ENCODE peak calls at places on chromosomes 11 and 22, in nine cellular contexts. One of them, this sample, is unnamed.

GRCh38 chr11:113311536-113311935 is 2.8 kb upstream of the TTC12 start:
- DNase-seq in Peyer's patch: no peak
- DNase-seq in suprapubic skin: no peak
- DNase-seq in AG10803: no peak
- DNase-seq in CD8-positive, alpha-beta T cell: no peak
- DNase-seq in cardiac muscle cell: no peak
- DNase-seq in epithelial cell of proximal tubule: no peak
- DNase-seq in osteocyte: no peak
- DNase-seq in epithelial cell of esophagus: no peak
- DNase-seq in this sample: no peak

GRCh38 chr11:86799680-86800075 is 664 bp upstream of the PRSS23 start:
- DNase-seq in cardiac muscle cell: no peak
- DNase-seq in Peyer's patch: no peak
- DNase-seq in osteocyte: no peak
- DNase-seq in epithelial cell of esophagus: no peak
- DNase-seq in CD8-positive, alpha-beta T cell: no peak
- DNase-seq in suprapubic skin: no peak
- DNase-seq in epithelial cell of proximal tubule: no peak
- DNase-seq in AG10803: no peak
- DNase-seq in this sample: no peak

GRCh38 chr22:41857160-41857859 is 24.4 kb downstream of the SREBF2 start:
- DNase-seq in AG10803: peak; percentile 64
- DNase-seq in epithelial cell of esophagus: peak; percentile 94
- DNase-seq in epithelial cell of proximal tubule: no peak
- DNase-seq in CD8-positive, alpha-beta T cell: peak; percentile 72
- DNase-seq in cardiac muscle cell: peak; percentile 60
- DNase-seq in Peyer's patch: no peak
- DNase-seq in suprapubic skin: no peak
- DNase-seq in osteocyte: no peak
- DNase-seq in this sample: no peak

GRCh38 chr11:121794671-121795070 is 321.3 kb downstream of the BLID start:
- DNase-seq in epithelial cell of proximal tubule: no peak
- DNase-seq in AG10803: no peak
- DNase-seq in cardiac muscle cell: no peak
- DNase-seq in CD8-positive, alpha-beta T cell: no peak
- DNase-seq in osteocyte: no peak
- DNase-seq in Peyer's patch: peak; percentile 43
- DNase-seq in suprapubic skin: no peak
- DNase-seq in epithelial cell of esophagus: no peak
- DNase-seq in this sample: no peak

GRCh38 chr22:33018232-33018864 is 39.8 kb downstream of the SYN3 start:
- DNase-seq in epithelial cell of esophagus: peak; percentile 58
- DNase-seq in cardiac muscle cell: peak; percentile 67
- DNase-seq in epithelial cell of proximal tubule: no peak
- DNase-seq in AG10803: peak; percentile 40
- DNase-seq in Peyer's patch: no peak
- DNase-seq in osteocyte: peak; percentile 84
- DNase-seq in suprapubic skin: no peak
- DNase-seq in CD8-positive, alpha-beta T cell: peak; percentile 30
- DNase-seq in this sample: no peak

GRCh38 chr11:57597971-57598830 is 716 bp downstream of the SERPING1 start:
- DNase-seq in AG10803: peak; percentile 54
- DNase-seq in cardiac muscle cell: peak; percentile 88
- DNase-seq in CD8-positive, alpha-beta T cell: no peak
- DNase-seq in epithelial cell of proximal tubule: no peak
- DNase-seq in Peyer's patch: peak; percentile 62
- DNase-seq in osteocyte: no peak
- DNase-seq in epithelial cell of esophagus: no peak
- DNase-seq in suprapubic skin: peak; percentile 90
- DNase-seq in this sample: peak; percentile 90

GRCh38 chr11:47004595-47005033 is 68.1 kb downstream of the CSTPP1 start:
- DNase-seq in epithelial cell of esophagus: peak; percentile 50
- DNase-seq in cardiac muscle cell: peak; percentile 98
- DNase-seq in osteocyte: peak; percentile 86
- DNase-seq in suprapubic skin: peak; percentile 83
- DNase-seq in epithelial cell of proximal tubule: peak; percentile 79
- DNase-seq in CD8-positive, alpha-beta T cell: no peak
- DNase-seq in Peyer's patch: peak; percentile 50
- DNase-seq in AG10803: peak; percentile 98
- DNase-seq in this sample: peak; percentile 90

GRCh38 chr11:73140213-73141030 is 1.7 kb downstream of the FCHSD2 start:
- DNase-seq in osteocyte: peak; percentile 84
- DNase-seq in Peyer's patch: peak; percentile 57
- DNase-seq in epithelial cell of esophagus: peak; percentile 33
- DNase-seq in AG10803: peak; percentile 29
- DNase-seq in cardiac muscle cell: peak; percentile 47
- DNase-seq in suprapubic skin: no peak
- DNase-seq in CD8-positive, alpha-beta T cell: no peak
- DNase-seq in epithelial cell of proximal tubule: no peak
- DNase-seq in this sample: peak; percentile 68

GRCh38 chr22:36359172-36359973 is 28.4 kb downstream of the MYH9 start:
- DNase-seq in AG10803: no peak
- DNase-seq in epithelial cell of proximal tubule: no peak
- DNase-seq in epithelial cell of esophagus: no peak
- DNase-seq in CD8-positive, alpha-beta T cell: no peak
- DNase-seq in Peyer's patch: no peak
- DNase-seq in suprapubic skin: no peak
- DNase-seq in osteocyte: no peak
- DNase-seq in cardiac muscle cell: no peak
- DNase-seq in this sample: no peak

GRCh38 chr22:43845981-43846380 is 16.3 kb downstream of the SULT4A1 start:
- DNase-seq in AG10803: no peak
- DNase-seq in Peyer's patch: peak; percentile 32
- DNase-seq in osteocyte: no peak
- DNase-seq in suprapubic skin: no peak
- DNase-seq in CD8-positive, alpha-beta T cell: no peak
- DNase-seq in cardiac muscle cell: no peak
- DNase-seq in epithelial cell of esophagus: no peak
- DNase-seq in epithelial cell of proximal tubule: no peak
- DNase-seq in this sample: no peak

GRCh38 chr11:33449798-33450197 is 192.6 kb downstream of the HIPK3 start:
- DNase-seq in suprapubic skin: no peak
- DNase-seq in CD8-positive, alpha-beta T cell: no peak
- DNase-seq in epithelial cell of esophagus: no peak
- DNase-seq in osteocyte: no peak
- DNase-seq in cardiac muscle cell: no peak
- DNase-seq in epithelial cell of proximal tubule: no peak
- DNase-seq in AG10803: peak; percentile 50
- DNase-seq in Peyer's patch: no peak
- DNase-seq in this sample: no peak

GRCh38 chr11:118443590-118444218 is 7.4 kb downstream of the KMT2A start:
- DNase-seq in Peyer's patch: no peak
- DNase-seq in epithelial cell of proximal tubule: no peak
- DNase-seq in CD8-positive, alpha-beta T cell: no peak
- DNase-seq in osteocyte: no peak
- DNase-seq in suprapubic skin: no peak
- DNase-seq in cardiac muscle cell: no peak
- DNase-seq in epithelial cell of esophagus: no peak
- DNase-seq in AG10803: no peak
- DNase-seq in this sample: no peak

GRCh38 chr11:3996651-3997050 is 97.9 kb upstream of the RRM1 start:
- DNase-seq in cardiac muscle cell: no peak
- DNase-seq in epithelial cell of proximal tubule: no peak
- DNase-seq in CD8-positive, alpha-beta T cell: no peak
- DNase-seq in suprapubic skin: no peak
- DNase-seq in osteocyte: no peak
- DNase-seq in Peyer's patch: no peak
- DNase-seq in epithelial cell of esophagus: no peak
- DNase-seq in AG10803: no peak
- DNase-seq in this sample: no peak

GRCh38 chr22:50694766-50695420 is 22.3 kb downstream of the SHANK3 start:
- DNase-seq in epithelial cell of esophagus: no peak
- DNase-seq in suprapubic skin: peak; percentile 75
- DNase-seq in Peyer's patch: peak; percentile 34
- DNase-seq in epithelial cell of proximal tubule: no peak
- DNase-seq in cardiac muscle cell: no peak
- DNase-seq in osteocyte: no peak
- DNase-seq in CD8-positive, alpha-beta T cell: no peak
- DNase-seq in AG10803: no peak
- DNase-seq in this sample: peak; percentile 53

GRCh38 chr11:131704682-131705081 is 334.3 kb downstream of the NTM start:
- DNase-seq in AG10803: no peak
- DNase-seq in Peyer's patch: no peak
- DNase-seq in suprapubic skin: no peak
- DNase-seq in epithelial cell of proximal tubule: no peak
- DNase-seq in epithelial cell of esophagus: no peak
- DNase-seq in cardiac muscle cell: no peak
- DNase-seq in CD8-positive, alpha-beta T cell: no peak
- DNase-seq in osteocyte: no peak
- DNase-seq in this sample: no peak

GRCh38 chr11:24585192-24585591 is 88.3 kb downstream of the LUZP2 start:
- DNase-seq in AG10803: no peak
- DNase-seq in CD8-positive, alpha-beta T cell: no peak
- DNase-seq in osteocyte: no peak
- DNase-seq in epithelial cell of proximal tubule: peak; percentile 26
- DNase-seq in cardiac muscle cell: peak; percentile 12
- DNase-seq in epithelial cell of esophagus: no peak
- DNase-seq in Peyer's patch: no peak
- DNase-seq in suprapubic skin: no peak
- DNase-seq in this sample: no peak

GRCh38 chr11:45017329-45017728 is 66.6 kb upstream of the TP53I11 start:
- DNase-seq in suprapubic skin: no peak
- DNase-seq in epithelial cell of esophagus: no peak
- DNase-seq in Peyer's patch: no peak
- DNase-seq in osteocyte: no peak
- DNase-seq in AG10803: no peak
- DNase-seq in cardiac muscle cell: no peak
- DNase-seq in CD8-positive, alpha-beta T cell: no peak
- DNase-seq in epithelial cell of proximal tubule: no peak
- DNase-seq in this sample: no peak
- TF ChIP-seq CTCF in suprapubic skin: no peak
- TF ChIP-seq CTCF in epithelial cell of esophagus: no peak
- TF ChIP-seq CTCF in Peyer's patch: no peak
- TF ChIP-seq CTCF in osteocyte: no peak
- TF ChIP-seq CTCF in AG10803: no peak
- TF ChIP-seq CTCF in cardiac muscle cell: peak; percentile 9
- TF ChIP-seq CTCF in CD8-positive, alpha-beta T cell: no peak
- TF ChIP-seq CTCF in epithelial cell of proximal tubule: peak; percentile 36
- TF ChIP-seq CTCF in this sample: no peak

GRCh38 chr11:65884716-65885092 is 3.6 kb downstream of the FIBP start:
- DNase-seq in epithelial cell of esophagus: peak; percentile 80
- DNase-seq in cardiac muscle cell: peak; percentile 82
- DNase-seq in osteocyte: peak; percentile 94
- DNase-seq in epithelial cell of proximal tubule: no peak
- DNase-seq in CD8-positive, alpha-beta T cell: peak; percentile 81
- DNase-seq in AG10803: peak; percentile 67
- DNase-seq in Peyer's patch: peak; percentile 87
- DNase-seq in suprapubic skin: no peak
- DNase-seq in this sample: peak; percentile 80
- TF ChIP-seq CTCF in epithelial cell of esophagus: peak; percentile 99
- TF ChIP-seq CTCF in cardiac muscle cell: peak; percentile 100
- TF ChIP-seq CTCF in osteocyte: peak; percentile 99
- TF ChIP-seq CTCF in epithelial cell of proximal tubule: peak; percentile 100
- TF ChIP-seq CTCF in CD8-positive, alpha-beta T cell: peak; percentile 99
- TF ChIP-seq CTCF in AG10803: peak; percentile 98
- TF ChIP-seq CTCF in Peyer's patch: peak; percentile 99
- TF ChIP-seq CTCF in suprapubic skin: peak; percentile 98
- TF ChIP-seq CTCF in this sample: peak; percentile 99

GRCh38 chr11:14042686-14043440 is 80.3 kb downstream of the SPON1 start:
- DNase-seq in epithelial cell of esophagus: no peak
- DNase-seq in epithelial cell of proximal tubule: no peak
- DNase-seq in suprapubic skin: no peak
- DNase-seq in AG10803: no peak
- DNase-seq in CD8-positive, alpha-beta T cell: no peak
- DNase-seq in Peyer's patch: no peak
- DNase-seq in osteocyte: no peak
- DNase-seq in cardiac muscle cell: no peak
- DNase-seq in this sample: no peak

GRCh38 chr11:14045417-14045816 is 82.9 kb downstream of the SPON1 start:
- DNase-seq in suprapubic skin: no peak
- DNase-seq in Peyer's patch: no peak
- DNase-seq in epithelial cell of esophagus: no peak
- DNase-seq in AG10803: no peak
- DNase-seq in epithelial cell of proximal tubule: no peak
- DNase-seq in cardiac muscle cell: no peak
- DNase-seq in osteocyte: no peak
- DNase-seq in CD8-positive, alpha-beta T cell: no peak
- DNase-seq in this sample: no peak

GRCh38 chr11:14036495-14036894 is 74.0 kb downstream of the SPON1 start:
- DNase-seq in CD8-positive, alpha-beta T cell: no peak
- DNase-seq in suprapubic skin: no peak
- DNase-seq in epithelial cell of esophagus: no peak
- DNase-seq in cardiac muscle cell: no peak
- DNase-seq in epithelial cell of proximal tubule: no peak
- DNase-seq in osteocyte: no peak
- DNase-seq in AG10803: no peak
- DNase-seq in Peyer's patch: no peak
- DNase-seq in this sample: no peak

GRCh38 chr11:14041565-14041964 is 79.0 kb downstream of the SPON1 start:
- DNase-seq in cardiac muscle cell: no peak
- DNase-seq in suprapubic skin: no peak
- DNase-seq in Peyer's patch: no peak
- DNase-seq in epithelial cell of esophagus: no peak
- DNase-seq in CD8-positive, alpha-beta T cell: no peak
- DNase-seq in AG10803: no peak
- DNase-seq in epithelial cell of proximal tubule: no peak
- DNase-seq in osteocyte: no peak
- DNase-seq in this sample: no peak

GRCh38 chr11:14041040-14041439 is 78.5 kb downstream of the SPON1 start:
- DNase-seq in suprapubic skin: no peak
- DNase-seq in AG10803: no peak
- DNase-seq in CD8-positive, alpha-beta T cell: no peak
- DNase-seq in epithelial cell of proximal tubule: no peak
- DNase-seq in cardiac muscle cell: peak; percentile 9
- DNase-seq in Peyer's patch: no peak
- DNase-seq in epithelial cell of esophagus: no peak
- DNase-seq in osteocyte: no peak
- DNase-seq in this sample: no peak
- TF ChIP-seq CTCF in suprapubic skin: no peak
- TF ChIP-seq CTCF in AG10803: peak; percentile 23
- TF ChIP-seq CTCF in CD8-positive, alpha-beta T cell: no peak
- TF ChIP-seq CTCF in epithelial cell of proximal tubule: peak; percentile 62
- TF ChIP-seq CTCF in cardiac muscle cell: peak; percentile 13
- TF ChIP-seq CTCF in Peyer's patch: no peak
- TF ChIP-seq CTCF in epithelial cell of esophagus: no peak
- TF ChIP-seq CTCF in osteocyte: no peak
- TF ChIP-seq CTCF in this sample: peak; percentile 27

GRCh38 chr11:126874831-126875230 is 125.7 kb downstream of the KIRREL3 start:
- DNase-seq in epithelial cell of esophagus: no peak
- DNase-seq in Peyer's patch: no peak
- DNase-seq in osteocyte: no peak
- DNase-seq in cardiac muscle cell: no peak
- DNase-seq in suprapubic skin: no peak
- DNase-seq in AG10803: no peak
- DNase-seq in epithelial cell of proximal tubule: no peak
- DNase-seq in CD8-positive, alpha-beta T cell: no peak
- DNase-seq in this sample: no peak
- TF ChIP-seq CTCF in epithelial cell of esophagus: no peak
- TF ChIP-seq CTCF in Peyer's patch: no peak
- TF ChIP-seq CTCF in osteocyte: no peak
- TF ChIP-seq CTCF in cardiac muscle cell: peak; percentile 6
- TF ChIP-seq CTCF in suprapubic skin: no peak
- TF ChIP-seq CTCF in AG10803: peak; percentile 15
- TF ChIP-seq CTCF in epithelial cell of proximal tubule: peak; percentile 59
- TF ChIP-seq CTCF in CD8-positive, alpha-beta T cell: no peak
- TF ChIP-seq CTCF in this sample: no peak

DNA sequence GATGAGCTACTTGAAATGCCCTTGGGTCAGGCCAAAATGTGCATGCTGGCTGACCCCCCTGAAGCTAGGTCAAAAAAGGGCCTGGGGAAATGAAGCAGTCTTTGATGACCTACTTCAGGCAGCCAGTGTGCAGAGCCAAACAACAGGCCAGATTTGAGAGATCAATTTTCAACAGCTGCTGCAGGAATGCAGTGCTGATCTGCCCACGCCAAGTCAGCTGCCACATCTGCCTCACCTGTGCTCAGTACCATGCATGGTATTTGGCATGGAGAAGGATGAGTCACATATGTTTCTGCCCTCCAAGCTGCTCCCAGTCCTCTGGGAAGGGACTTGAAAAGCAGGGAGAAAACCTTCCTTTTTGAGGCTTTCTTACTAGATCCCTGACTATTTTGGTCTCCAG is 35.8 kb downstream of the MTNR1B start:
- DNase-seq in AG10803: peak; percentile 27
- DNase-seq in osteocyte: no peak
- DNase-seq in cardiac muscle cell: peak; percentile 2
- DNase-seq in epithelial cell of proximal tubule: no peak
- DNase-seq in Peyer's patch: no peak
- DNase-seq in suprapubic skin: no peak
- DNase-seq in epithelial cell of esophagus: peak; percentile 93
- DNase-seq in CD8-positive, alpha-beta T cell: no peak
- DNase-seq in this sample: peak; percentile 20
- TF ChIP-seq CTCF in AG10803: no peak
- TF ChIP-seq CTCF in osteocyte: no peak
- TF ChIP-seq CTCF in cardiac muscle cell: no peak
- TF ChIP-seq CTCF in epithelial cell of proximal tubule: no peak
- TF ChIP-seq CTCF in Peyer's patch: no peak
- TF ChIP-seq CTCF in suprapubic skin: no peak
- TF ChIP-seq CTCF in epithelial cell of esophagus: no peak
- TF ChIP-seq CTCF in CD8-positive, alpha-beta T cell: no peak
- TF ChIP-seq CTCF in this sample: no peak